ENCODE peak calls at places on chromosomes 4 and X, in nine cellular contexts. A, I, J, S, H, M, R, N and U are unnamed samples.

GRCh38 chrX:11478036-11478435 is 184.8 kb downstream of the AMELX start:
- DNase-seq in A (no peak), J (no peak), M (no peak), H (no peak), N (no peak), S (no peak), R (no peak), I (no peak), U (no peak)

GRCh38 chr4:77473509-77473908 is 132.1 kb upstream of the CXCL13 start:
- DNase-seq in S (no peak), R (no peak), M (no peak), I (no peak), N (no peak), J (no peak), H (peak), A (no peak), U (peak)

GRCh38 chr4:41670530-41670929 is 78.0 kb downstream of the PHOX2B start:
- DNase-seq in H (no peak), S (no peak), M (no peak), A (no peak), N (no peak), R (no peak), I (no peak), J (peak), U (no peak)

GRCh38 chr4:47143261-47143660 is 111.9 kb downstream of the GABRB1 start:
- DNase-seq in H (no peak), J (no peak), R (no peak), A (no peak), N (no peak), I (no peak), S (no peak), M (no peak), U (no peak)

GRCh38 chr4:148955926-148956325 is 513.7 kb upstream of the NR3C2 start:
- DNase-seq in J (no peak), M (no peak), S (no peak), H (no peak), A (no peak), N (no peak), I (no peak), R (no peak), U (no peak)

GRCh38 chrX:130300010-130300282 is 31.2 kb upstream of the ZNF280C start:
- DNase-seq in S (no peak), A (no peak), M (no peak), N (no peak), J (no peak), I (no peak), R (no peak), H (no peak), U (no peak)

GRCh38 chr4:19368800-19369199 is 882.9 kb upstream of the SLIT2 start:
- DNase-seq in R (no peak), M (no peak), A (no peak), J (no peak), N (no peak), I (no peak), S (no peak), H (no peak), U (no peak)

GRCh38 chr4:5990446-5991160 is 27.6 kb downstream of the C4orf50 start:
- DNase-seq in A (no peak), H (no peak), I (no peak), J (no peak), M (no peak), N (no peak), R (no peak), S (no peak), U (no peak)

GRCh38 chr4:141124224-141124623 is 9.0 kb downstream of the RNF150 start:
- DNase-seq in R (no peak), I (no peak), M (no peak), A (no peak), S (no peak), J (no peak), N (no peak), H (no peak), U (no peak)